ENCODE peak calls at places on chromosomes 5 and 9, in four cellular contexts. A, W, I and M are unnamed samples.

GRCh38 chr9:115691686-115692085 is 461.9 kb upstream of the PAPPA start:
- DNase-seq in A (no peak), I (no peak), W (no peak), M (peak; percentile 90)

GRCh38 chr5:96476654-96477053 is 43.6 kb upstream of the PCSK1 start:
- DNase-seq in I (no peak), A (no peak), W (no peak), M (peak; percentile 69)

GRCh38 chr5:167793700-167794099 is 497.7 kb upstream of the WWC1 start:
- DNase-seq in A (no peak), W (no peak), I (no peak), M (no peak)

GRCh38 chr9:72362118-72362531 is 2.9 kb downstream of the ZFAND5 start:
- DNase-seq in A (no peak), W (no peak), I (no peak), M (peak; percentile 53)

GRCh38 chr9:135647897-135648296 is 8.6 kb upstream of the GLT6D1 start:
- DNase-seq in W (no peak), I (no peak), A (no peak), M (no peak)

GRCh38 chr9:119221281-119221680 is 148.0 kb downstream of the BRINP1 start:
- DNase-seq in W (no peak), I (no peak), A (no peak), M (no peak)

GRCh38 chr9:91332476-91333231 is 29.1 kb downstream of the AUH start:
- DNase-seq in A (no peak), I (no peak), W (no peak), M (no peak)

GRCh38 chr9:13281356-13282016 is 2.0 kb upstream of the MPDZ start:
- DNase-seq in W (no peak), A (no peak), I (no peak), M (no peak)

GRCh38 chr5:178869577-178869976 is 9.8 kb downstream of the ZNF354B start:
- DNase-seq in W (no peak), I (no peak), A (no peak), M (no peak)

GRCh38 chr5:179275941-179276837 is 69.1 kb downstream of the ADAMTS2 start:
- DNase-seq in W (no peak), I (peak; percentile 53), A (no peak), M (peak; percentile 98)

GRCh38 chr5:148829248-148829594 is 2.8 kb downstream of the ADRB2 start:
- DNase-seq in W (no peak), I (no peak), A (no peak), M (no peak)

GRCh38 chr5:115246361-115246991 is 16.2 kb downstream of the PGGT1B start:
- DNase-seq in I (peak; percentile 24), A (peak; percentile 7), W (no peak), M (peak; percentile 48)

GRCh38 chr5:145981612-145982571 is 45.5 kb downstream of the SH3RF2 start:
- DNase-seq in I (no peak), A (no peak), W (no peak), M (no peak)

GRCh38 chr5:21774791-21775190 is 1078.4 kb downstream of the CDH12 start:
- DNase-seq in A (no peak), W (no peak), I (no peak), M (peak; percentile 78)

GRCh38 chr5:141236516-141237313 is 8.5 kb upstream of the PCDHB15 start:
- DNase-seq in W (no peak), I (no peak), A (no peak), M (no peak)

GRCh38 chr9:127183814-127184582 is 61.6 kb upstream of the ANGPTL2 start:
- DNase-seq in A (peak; percentile 95), W (no peak), I (no peak), M (peak; percentile 88)

GRCh38 chr5:167688731-167689130 is 602.7 kb upstream of the WWC1 start:
- DNase-seq in I (no peak), A (no peak), W (no peak), M (peak; percentile 14)

GRCh38 chr5:172943283-172943841 is 15.9 kb upstream of the RPL26L1 start:
- DNase-seq in W (no peak), I (peak; percentile 81), A (no peak), M (peak; percentile 80)

GRCh38 chr9:128296340-128297220 is 20.5 kb downstream of the SWI5 start:
- DNase-seq in I (peak; percentile 94), W (no peak), A (no peak), M (peak; percentile 28)

GRCh38 chr9:14238044-14238443 is 75.9 kb downstream of the NFIB start:
- DNase-seq in W (no peak), A (no peak), I (no peak), M (peak; percentile 18)

GRCh38 chr5:116063950-116064349 is 20.9 kb upstream of the COMMD10 start:
- DNase-seq in A (no peak), I (no peak), W (no peak), M (no peak)

GRCh38 chr5:114101153-114101552 is 260.7 kb upstream of the KCNN2 start:
- DNase-seq in A (no peak), W (no peak), I (peak; percentile 11), M (peak; percentile 80)

GRCh38 chr9:22116751-22117150 is 107.6 kb upstream of the CDKN2B start:
- DNase-seq in I (no peak), W (no peak), A (no peak), M (no peak)

GRCh38 chr5:149586708-149587318 is 5.5 kb downstream of the ARHGEF37 start:
- DNase-seq in A (no peak), I (no peak), W (no peak), M (no peak)

DNA sequence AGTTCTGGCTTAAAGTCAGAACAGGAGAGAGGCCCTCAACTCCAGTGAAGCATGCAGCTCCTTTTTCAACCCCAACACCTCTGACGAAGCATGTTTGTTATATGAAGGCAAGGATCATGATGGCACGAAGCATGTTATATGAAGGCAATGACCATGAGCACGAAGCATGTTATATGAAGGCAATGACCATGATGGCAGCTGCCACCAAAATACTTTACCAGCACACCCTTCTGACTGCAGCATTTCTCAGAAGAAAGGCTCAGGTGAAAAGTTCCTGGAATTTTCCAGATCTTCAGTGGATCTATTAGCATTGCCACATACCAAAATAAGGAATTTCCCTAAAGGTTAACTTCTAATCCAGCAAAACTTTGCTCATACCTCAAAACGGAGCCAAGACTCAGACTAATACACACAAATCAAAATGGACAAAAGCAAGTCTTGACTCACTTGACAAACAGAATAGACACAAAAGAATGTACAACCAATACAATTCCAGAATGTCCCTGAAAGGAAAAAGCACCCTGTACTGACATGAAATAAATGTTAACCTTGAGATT is 217.4 kb downstream of the FANCC start:
- DNase-seq in A (no peak), I (no peak), W (no peak), M (peak; percentile 53)
- TF ChIP-seq CHD1 in A (no peak), I (no peak), W (no peak), M (no peak)

GRCh38 chr9:37925786-37926736 is 22.1 kb upstream of the SLC25A51 start:
- DNase-seq in I (no peak), W (no peak), A (no peak), M (no peak)

GRCh38 chr9:37923121-37923795 is 19.3 kb upstream of the SLC25A51 start:
- DNase-seq in A (no peak), I (no peak), W (no peak), M (no peak)

GRCh38 chr9:37925006-37925405 is 21.1 kb upstream of the SLC25A51 start:
- DNase-seq in A (no peak), I (no peak), W (no peak), M (no peak)

GRCh38 chr9:37923796-37924430 is 20.0 kb upstream of the SLC25A51 start:
- DNase-seq in A (no peak), I (no peak), W (no peak), M (no peak)

DNA sequence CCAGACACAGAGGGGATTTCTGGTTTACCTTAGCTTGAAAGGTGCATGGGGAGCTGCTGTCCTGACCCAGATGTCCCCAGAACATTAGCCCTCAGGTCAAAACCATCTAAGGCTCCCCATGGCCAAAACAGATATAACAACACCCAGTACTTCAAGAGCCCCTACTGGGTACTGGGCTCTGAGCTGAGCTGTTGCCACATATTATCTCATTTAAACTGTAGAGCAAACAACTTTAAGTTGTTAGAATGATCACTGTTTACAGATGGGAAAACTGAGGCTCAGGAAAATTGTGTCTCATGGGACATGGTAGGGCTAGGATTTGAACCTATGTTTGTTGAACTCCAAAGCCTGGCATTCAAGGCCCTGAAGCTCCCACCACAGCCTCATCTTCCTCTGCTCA is 20.6 kb upstream of the SLC25A51 start:
- DNase-seq in W (no peak), I (no peak), A (no peak), M (no peak)
- H3K4me3 ChIP-seq in W (no peak overlapping the region), I (no peak overlapping the region), A (no peak overlapping the region), M (no peak overlapping the region)

GRCh38 chr5:177116631-177117373 is 16.8 kb upstream of the NSD1 start:
- DNase-seq in A (no peak), W (peak; percentile 94), I (peak; percentile 97), M (peak; percentile 53)
- TF ChIP-seq CHD1 in A (no peak), W (no peak), I (no peak), M (no peak)

GRCh38 chr9:89870207-89870606 is 265.4 kb downstream of the GADD45G start:
- DNase-seq in W (no peak), I (no peak), A (no peak), M (no peak)
- H3K4me3 ChIP-seq in W (no peak overlapping the region), I (no peak overlapping the region), A (no peak overlapping the region), M (no peak overlapping the region)

GRCh38 chr9:88951143-88951542 is 40.1 kb upstream of the S1PR3 start:
- DNase-seq in I (no peak), W (no peak), A (no peak), M (no peak)

GRCh38 chr9:88950341-88951141 is 40.7 kb upstream of the S1PR3 start:
- DNase-seq in W (no peak), I (peak; percentile 8), A (no peak), M (peak; percentile 84)

GRCh38 chr9:88949961-88950340 is 41.3 kb upstream of the S1PR3 start:
- DNase-seq in A (no peak), I (no peak), W (no peak), M (peak; percentile 33)

GRCh38 chr9:88947581-88948573 is 43.4 kb upstream of the S1PR3 start:
- DNase-seq in W (peak; percentile 14), A (no peak), I (no peak), M (peak; percentile 86)

DNA sequence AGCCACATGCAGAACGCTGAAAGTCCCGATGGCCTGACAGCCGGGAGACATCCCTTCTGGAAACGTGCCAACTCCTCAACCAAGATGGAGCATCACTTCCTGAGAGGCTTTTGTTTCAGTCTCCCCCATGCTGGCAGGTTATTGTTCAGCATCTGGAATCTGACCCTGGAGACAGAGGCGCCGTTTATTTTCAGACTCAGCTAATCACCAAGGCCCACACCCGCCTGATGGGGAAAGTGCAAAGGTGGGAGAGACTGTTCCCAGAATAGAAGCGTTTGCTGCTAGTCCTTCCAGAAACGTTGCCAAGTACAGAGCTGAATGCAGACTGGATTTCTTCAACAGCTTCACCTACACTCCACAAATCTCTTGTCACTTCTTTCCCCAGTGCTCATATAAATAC is 41.8 kb upstream of the S1PR3 start:
- DNase-seq in I (peak; percentile 22), A (no peak), W (no peak), M (peak; percentile 52)
- TF ChIP-seq CHD1 in I (no peak), A (no peak), W (no peak), M (no peak)

GRCh38 chr5:127358274-127358673 is 67.7 kb downstream of the MEGF10 start:
- DNase-seq in I (no peak), A (no peak), W (no peak), M (no peak)
- H3K4me3 ChIP-seq in I (no peak overlapping the region), A (no peak overlapping the region), W (no peak overlapping the region), M (no peak overlapping the region)